ENCODE peak calls at places on chromosomes 1 and 21, in seven cellular contexts. A is cardiac fibroblast, E is sigmoid colon, F is coronary artery, L is PC-9, S is transverse colon, B is aorta. O is an unnamed sample.

GRCh38 chr1:96545935-96546656 is 175.5 kb upstream of the PTBP2 start:
- DNase-seq in A (no peak), E (no peak), F (no peak), L (no peak), S (no peak), B (no peak), O (no peak)

GRCh38 chr1:156652992-156653355 is 11.1 kb downstream of the BCAN start:
- DNase-seq in A (no peak), E (no peak), F (no peak), L (no peak), S (no peak), B (no peak), O (no peak)

GRCh38 chr1:97304366-97304765 is 582.8 kb downstream of the PTBP2 start:
- DNase-seq in A (no peak), E (no peak), F (no peak), L (no peak), S (no peak), B (no peak), O (no peak)

GRCh38 chr1:30005972-30006619 is 717.3 kb downstream of the MATN1 start:
- DNase-seq in A (no peak), E (no peak), F (no peak), L (peak; percentile 50), S (no peak), B (no peak), O (no peak)

GRCh38 chr1:186304982-186305949 is 69.8 kb downstream of the TPR start:
- DNase-seq in A (peak; percentile 33), E (no peak), F (no peak), L (no peak), S (no peak), B (no peak), O (peak; percentile 23)

GRCh38 chr1:107202007-107202406 is 61.2 kb downstream of the NTNG1 start:
- DNase-seq in A (no peak), E (no peak), F (no peak), L (no peak), S (no peak), B (no peak), O (no peak)

GRCh38 chr21:45950740-45951515 is 30.6 kb upstream of the COL6A1 start:
- DNase-seq in A (peak; percentile 81), E (peak; percentile 93), F (peak; percentile 88), L (peak; percentile 75), S (peak; percentile 36), B (peak; percentile 90), O (no peak)

GRCh38 chr1:116318897-116319296 is 54.1 kb upstream of the ATP1A1 start:
- DNase-seq in A (peak; percentile 13), E (no peak), F (no peak), L (no peak), S (no peak), B (no peak), O (peak; percentile 76)

GRCh38 chr1:51569284-51570062 is 47.4 kb upstream of the OSBPL9 start:
- DNase-seq in A (peak; percentile 51), E (no peak), F (no peak), L (peak; percentile 87), S (peak; percentile 17), B (no peak), O (peak; percentile 46)

GRCh38 chr1:94919241-94920030 is 7.5 kb downstream of the CNN3 start:
- DNase-seq in A (no peak), E (no peak), F (no peak), L (no peak), S (peak; percentile 35), B (no peak), O (no peak)

GRCh38 chr1:196433000-196433399 is 175.2 kb downstream of the KCNT2 start:
- DNase-seq in A (no peak), E (no peak), F (no peak), L (no peak), S (no peak), B (no peak), O (no peak)

GRCh38 chr1:151406176-151406575 is 6.8 kb downstream of the PSMB4 start:
- DNase-seq in A (no peak), E (no peak), F (no peak), L (no peak), S (no peak), B (no peak), O (no peak)

GRCh38 chr1:27906764-27907163 is 28.0 kb upstream of the SMPDL3B start:
- DNase-seq in A (no peak), E (no peak), F (no peak), L (no peak), S (no peak), B (no peak), O (no peak)

GRCh38 chr1:231420959-231421615 is 1.0 kb downstream of the EGLN1 start:
- DNase-seq in A (peak; percentile 52), E (peak; percentile 76), F (peak; percentile 79), L (peak; percentile 43), S (peak; percentile 51), B (peak; percentile 84), O (peak; percentile 58)

GRCh38 chr1:109392788-109393580 is 4.7 kb downstream of the SORT1 start:
- DNase-seq in A (peak; percentile 76), E (peak; percentile 87), F (peak; percentile 86), L (no peak), S (peak; percentile 73), B (no peak), O (peak; percentile 65)

GRCh38 chr1:226523646-226524406 is 24.7 kb upstream of the STUM start:
- DNase-seq in A (no peak), E (no peak), F (peak; percentile 62), L (no peak), S (no peak), B (no peak), O (no peak)

GRCh38 chr1:226518375-226518774 is 30.2 kb upstream of the STUM start:
- DNase-seq in A (no peak), E (no peak), F (no peak), L (no peak), S (no peak), B (no peak), O (no peak)

GRCh38 chr1:226519135-226519534 is 29.4 kb upstream of the STUM start:
- DNase-seq in A (no peak), E (no peak), F (no peak), L (no peak), S (no peak), B (no peak), O (no peak)

GRCh38 chr1:226519741-226520598 is 28.6 kb upstream of the STUM start:
- DNase-seq in A (no peak), E (no peak), F (peak; percentile 43), L (no peak), S (no peak), B (no peak), O (peak; percentile 64)

DNA sequence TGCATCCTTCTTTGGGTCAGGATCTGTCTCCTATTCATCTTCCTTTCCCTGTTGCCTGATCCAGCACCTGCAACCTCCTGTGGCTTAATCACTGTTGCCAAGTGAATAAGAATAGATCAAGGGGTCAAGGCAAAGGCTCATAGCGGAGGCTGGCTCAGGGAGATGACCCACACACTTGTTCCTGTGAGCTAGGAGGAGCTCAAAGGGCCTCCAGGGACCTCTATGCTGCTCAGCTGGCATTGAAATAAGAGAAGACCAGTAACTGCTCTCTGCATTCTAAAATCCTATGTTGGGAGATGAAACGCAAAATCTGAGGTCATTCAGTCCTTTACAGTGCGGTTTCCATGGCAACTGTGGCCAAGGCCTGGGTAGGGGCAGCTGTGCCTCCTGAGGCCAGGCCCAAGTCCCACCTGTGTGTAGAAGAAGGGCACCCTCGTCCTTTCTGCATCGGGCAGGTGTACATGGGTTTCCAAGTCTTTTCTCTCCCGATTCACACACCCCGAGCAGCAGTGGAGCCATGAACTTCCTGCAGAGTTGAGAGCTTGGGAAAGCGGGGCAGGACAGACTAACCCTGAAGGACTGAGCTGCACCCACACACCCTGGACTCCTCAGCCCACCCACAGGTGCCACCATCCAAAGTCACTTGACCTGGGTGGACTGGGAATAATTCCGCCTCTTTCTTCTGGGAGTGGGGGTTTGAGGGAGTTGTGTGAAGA is 27.8 kb upstream of the STUM start:
- DNase-seq in A (no peak), E (no peak), F (peak; percentile 69), L (no peak), S (no peak), B (no peak), O (peak; percentile 26)
- H3K4me3 ChIP-seq in A (no peak overlapping the region), E (no peak overlapping the region), F (no peak overlapping the region), L (no peak overlapping the region), S (no peak overlapping the region), B (no peak overlapping the region), O (no peak overlapping the region)

GRCh38 chr1:247390116-247390791 is 25.7 kb upstream of the NLRP3 start:
- DNase-seq in A (peak; percentile 85), E (peak; percentile 82), F (peak; percentile 81), L (peak; percentile 75), S (peak; percentile 87), B (peak; percentile 85), O (peak; percentile 81)
- H3K4me3 ChIP-seq in A (peak overlapping the region; percentile 13), E (no peak overlapping the region), F (peak overlapping the region; percentile 63), L (no peak overlapping the region), S (peak overlapping the region; percentile 29), B (peak overlapping the region; percentile 34), O (no peak overlapping the region)

DNA sequence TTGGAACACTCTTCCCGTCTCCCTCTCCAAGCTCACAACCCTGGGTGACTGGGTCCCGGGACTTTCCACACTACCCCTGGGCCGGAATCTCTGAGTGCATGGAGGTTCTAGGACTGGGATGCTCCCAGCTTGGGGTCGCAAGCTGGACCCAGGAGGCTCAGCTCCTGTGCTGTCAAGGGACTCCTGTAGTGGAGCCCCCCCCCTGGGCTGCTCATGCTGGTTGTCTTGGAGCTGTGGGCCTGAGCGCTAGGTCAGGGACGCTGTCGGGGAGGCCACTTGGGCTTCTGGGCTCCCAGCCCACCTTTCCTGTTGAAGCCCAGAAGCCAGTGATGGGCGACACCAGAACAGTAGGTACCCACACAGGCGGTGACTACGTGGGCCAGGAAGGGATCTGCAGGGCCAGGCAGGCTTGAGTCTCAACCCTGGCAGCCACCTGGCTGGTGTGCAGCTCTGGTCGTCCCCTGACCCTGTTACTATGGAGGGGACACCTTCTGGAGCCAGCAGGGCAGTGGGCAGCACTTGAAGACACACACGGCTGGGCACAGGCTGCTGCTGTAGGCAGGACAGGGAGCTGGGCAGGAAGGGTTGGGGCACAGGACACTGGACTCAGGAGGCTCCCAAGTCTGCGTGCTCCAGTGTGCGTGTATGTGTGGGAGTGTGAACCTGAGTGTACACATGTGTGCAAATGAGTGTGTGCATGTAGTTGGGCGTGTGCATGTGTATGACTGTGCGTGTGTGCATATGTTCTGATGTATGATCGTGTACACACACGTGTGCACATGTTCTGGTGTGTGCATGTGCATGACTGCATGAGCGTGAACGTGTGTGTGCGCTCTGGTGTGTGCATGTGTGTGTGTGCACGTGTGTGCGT is 3.0 kb downstream of the MMEL1 start:
- DNase-seq in A (no peak), E (no peak), F (no peak), L (no peak), S (no peak), B (no peak), O (no peak)
- H3K4me3 ChIP-seq in A (no peak overlapping the region), E (no peak overlapping the region), F (no peak overlapping the region), L (no peak overlapping the region), S (no peak overlapping the region), B (no peak overlapping the region), O (no peak overlapping the region)

DNA sequence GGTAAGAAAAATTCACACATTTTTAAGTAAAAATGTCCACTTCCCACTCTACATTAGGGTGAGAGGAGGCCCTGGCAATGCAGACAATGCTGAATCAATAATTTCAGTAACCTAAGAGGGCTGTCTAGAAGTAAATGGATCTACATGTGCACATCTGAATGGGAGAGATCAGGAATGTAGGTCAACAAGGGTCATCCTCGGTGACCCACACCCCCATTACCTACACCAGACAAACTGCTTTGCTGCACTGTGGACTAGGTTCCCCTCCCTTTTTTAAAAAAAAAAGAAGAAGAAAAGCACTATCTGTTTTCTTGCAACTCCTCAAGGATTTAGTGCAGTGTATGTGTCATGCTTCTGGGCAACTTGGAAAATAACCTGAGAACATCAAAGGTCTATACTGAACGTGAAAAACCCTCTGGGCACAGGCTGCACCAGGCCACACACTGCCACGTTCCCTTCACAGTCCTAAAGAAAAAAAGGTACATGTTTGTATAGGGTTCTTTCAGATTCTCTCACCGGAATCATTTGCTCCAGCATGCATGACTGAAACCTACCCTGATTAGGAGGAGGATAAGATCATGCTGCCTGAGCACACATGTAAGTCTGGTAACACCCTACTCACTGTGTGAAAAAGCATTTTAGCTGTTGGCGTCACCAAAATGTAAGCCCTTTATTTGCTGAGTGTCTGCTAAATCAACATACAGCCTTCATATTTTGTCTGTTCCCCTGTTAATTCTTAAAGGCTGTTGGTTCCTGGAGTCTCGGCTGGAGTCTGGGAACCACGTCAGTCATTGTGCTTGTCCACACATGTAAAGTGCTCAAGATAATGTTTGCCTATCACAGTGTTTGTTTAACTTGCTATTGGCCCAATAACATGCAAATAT is 341.0 kb downstream of the SMYD3 start:
- DNase-seq in A (no peak), E (no peak), F (no peak), L (no peak), S (peak; percentile 14), B (no peak), O (no peak)
- H3K4me3 ChIP-seq in A (no peak overlapping the region), E (no peak overlapping the region), F (no peak overlapping the region), L (no peak overlapping the region), S (no peak overlapping the region), B (no peak overlapping the region), O (no peak overlapping the region)

O was measured in cardiac muscle cell.